ENCODE peak calls at places on chromosomes 3 and 15, in four cellular contexts. One of them, this sample, is unnamed.

GRCh38 chr3:123818921-123819429 is 65.2 kb downstream of the MYLK start:
- DNase-seq in GM12878: no peak
- DNase-seq in SK-N-SH: no peak
- DNase-seq in K562: no peak
- DNase-seq in this sample: peak

GRCh38 chr3:156533205-156533604 is 21.7 kb downstream of the SSR3 start:
- DNase-seq in GM12878: no peak
- DNase-seq in SK-N-SH: no peak
- DNase-seq in K562: no peak
- DNase-seq in this sample: peak

GRCh38 chr15:76107169-76107568 is 47.4 kb downstream of the TMEM266 start:
- DNase-seq in GM12878: no peak
- DNase-seq in SK-N-SH: no peak
- DNase-seq in K562: no peak
- DNase-seq in this sample: no peak

GRCh38 chr15:75729304-75730069 is 16.8 kb upstream of the CSPG4 start:
- DNase-seq in GM12878: no peak
- DNase-seq in SK-N-SH: no peak
- DNase-seq in K562: no peak
- DNase-seq in this sample: no peak

GRCh38 chr3:42667096-42667522 is 13.6 kb downstream of the ZBTB47 start:
- DNase-seq in GM12878: no peak
- DNase-seq in SK-N-SH: peak
- DNase-seq in K562: no peak
- DNase-seq in this sample: no peak

GRCh38 chr15:59522988-59523461 is 85.0 kb downstream of the FAM81A start:
- DNase-seq in GM12878: no peak
- DNase-seq in SK-N-SH: no peak
- DNase-seq in K562: no peak
- DNase-seq in this sample: no peak

GRCh38 chr15:63877713-63878271 is 44.0 kb upstream of the HERC1 start:
- DNase-seq in GM12878: no peak
- DNase-seq in SK-N-SH: no peak
- DNase-seq in K562: no peak
- DNase-seq in this sample: no peak

GRCh38 chr3:178676077-178676476 is 139.8 kb downstream of the KCNMB2 start:
- DNase-seq in GM12878: no peak
- DNase-seq in SK-N-SH: no peak
- DNase-seq in K562: no peak
- DNase-seq in this sample: no peak

GRCh38 chr15:40930430-40931299 is 1.5 kb downstream of the DLL4 start:
- DNase-seq in GM12878: no peak
- DNase-seq in SK-N-SH: peak
- DNase-seq in K562: peak
- DNase-seq in this sample: peak

GRCh38 chr3:18740631-18741583 is 315.8 kb upstream of the SATB1 start:
- DNase-seq in GM12878: peak
- DNase-seq in SK-N-SH: no peak
- DNase-seq in K562: no peak
- DNase-seq in this sample: no peak

GRCh38 chr15:61101543-61101942 is 127.6 kb downstream of the RORA start:
- DNase-seq in GM12878: no peak
- DNase-seq in SK-N-SH: no peak
- DNase-seq in K562: no peak
- DNase-seq in this sample: no peak

GRCh38 chr3:138187296-138188012 is at the start of gene ARMC8:
- DNase-seq in GM12878: no peak
- DNase-seq in SK-N-SH: peak
- DNase-seq in K562: peak
- DNase-seq in this sample: peak
- TF ChIP-seq NFIC in GM12878: no peak
- TF ChIP-seq NFIC in SK-N-SH: peak
- TF ChIP-seq NFIC in K562: peak
- TF ChIP-seq NFIC in this sample: peak

DNA sequence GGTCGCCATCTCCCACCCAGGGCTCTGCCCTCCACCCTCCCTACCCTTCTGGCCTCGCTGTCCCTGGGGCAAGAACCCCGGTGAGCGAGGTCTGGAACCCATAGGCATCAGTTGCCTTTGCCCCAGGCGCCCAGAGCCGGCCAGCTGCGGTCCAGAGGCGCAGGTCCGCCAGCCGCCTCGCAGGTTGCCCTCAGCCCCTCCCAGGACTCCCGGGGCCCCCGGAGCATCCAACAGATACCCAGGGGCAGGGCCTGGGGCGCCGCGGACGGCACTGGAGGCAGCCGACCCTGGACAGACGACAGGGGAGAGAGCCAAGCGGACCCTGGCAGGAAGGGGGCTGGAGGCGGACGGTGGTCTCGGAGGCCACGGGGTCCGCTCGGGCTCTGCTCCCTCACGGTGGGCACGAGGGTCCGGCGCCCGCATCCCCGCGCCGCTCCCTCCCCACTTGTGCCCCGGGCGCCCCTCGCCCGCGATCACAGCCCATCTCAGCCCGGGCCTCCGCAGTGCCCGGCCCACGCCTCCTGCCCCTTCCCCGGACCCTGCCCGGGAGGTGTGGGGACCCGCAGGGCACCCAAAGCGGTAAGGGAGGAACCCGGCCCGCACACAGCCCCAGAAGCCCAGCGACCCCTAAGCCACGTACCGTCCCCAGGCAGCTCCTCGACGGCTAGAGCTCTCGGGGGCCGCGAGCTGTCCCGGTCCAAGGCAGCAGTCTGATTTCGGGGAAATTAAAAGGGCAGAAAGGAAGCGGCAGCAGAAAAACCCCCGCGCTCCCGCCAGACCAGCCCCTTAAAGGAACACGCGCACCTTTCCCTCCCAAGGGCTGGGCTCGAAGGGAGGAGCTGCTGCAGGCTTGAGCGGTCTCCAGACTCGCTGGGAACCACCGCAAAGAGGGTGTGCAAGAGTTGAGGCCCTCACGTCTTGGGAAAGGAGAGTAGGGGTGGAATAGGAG is at the start of gene HAPLN3:
- DNase-seq in GM12878: no peak
- DNase-seq in SK-N-SH: peak
- DNase-seq in K562: no peak
- DNase-seq in this sample: no peak
- TF ChIP-seq NFIC in GM12878: no peak
- TF ChIP-seq NFIC in SK-N-SH: no peak
- TF ChIP-seq NFIC in K562: no peak
- TF ChIP-seq NFIC in this sample: no peak

GRCh38 chr15:36658321-36658720 is 78.9 kb downstream of the CDIN1 start:
- DNase-seq in GM12878: no peak
- DNase-seq in SK-N-SH: no peak
- DNase-seq in K562: no peak
- DNase-seq in this sample: no peak
- TF ChIP-seq NFIC in GM12878: no peak
- TF ChIP-seq NFIC in SK-N-SH: peak
- TF ChIP-seq NFIC in K562: no peak
- TF ChIP-seq NFIC in this sample: no peak

GRCh38 chr3:63617391-63617790 is 35.1 kb upstream of the SNTN start:
- DNase-seq in GM12878: no peak
- DNase-seq in SK-N-SH: no peak
- DNase-seq in K562: no peak
- DNase-seq in this sample: no peak

GRCh38 chr3:63609408-63609807 is 43.1 kb upstream of the SNTN start:
- DNase-seq in GM12878: no peak
- DNase-seq in SK-N-SH: no peak
- DNase-seq in K562: no peak
- DNase-seq in this sample: no peak

GRCh38 chr3:63611382-63611781 is 41.1 kb upstream of the SNTN start:
- DNase-seq in GM12878: no peak
- DNase-seq in SK-N-SH: no peak
- DNase-seq in K562: no peak
- DNase-seq in this sample: no peak

GRCh38 chr3:63609834-63610233 is 42.6 kb upstream of the SNTN start:
- DNase-seq in GM12878: no peak
- DNase-seq in SK-N-SH: no peak
- DNase-seq in K562: no peak
- DNase-seq in this sample: no peak

DNA sequence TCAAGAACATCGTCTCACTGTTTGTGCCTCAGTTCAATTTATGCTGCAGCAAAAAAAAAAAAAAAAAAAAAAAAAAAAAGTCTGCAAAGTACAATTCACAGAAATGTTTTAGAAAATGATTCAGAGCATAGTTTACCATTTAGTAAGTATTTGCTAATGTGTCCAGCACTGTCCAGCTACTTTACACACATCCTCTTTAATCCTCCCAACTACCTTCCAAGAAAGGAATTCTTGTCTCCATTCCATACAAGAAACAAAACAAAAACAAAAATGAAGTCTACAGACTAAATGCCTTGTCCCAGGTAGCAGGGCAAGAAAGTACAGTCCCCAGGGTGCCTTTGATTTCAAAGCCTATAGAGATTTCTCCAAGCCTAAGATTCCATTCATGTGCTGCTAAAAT is 38.9 kb upstream of the SNTN start:
- DNase-seq in GM12878: no peak
- DNase-seq in SK-N-SH: no peak
- DNase-seq in K562: no peak
- DNase-seq in this sample: no peak
- TF ChIP-seq NFIC in GM12878: no peak
- TF ChIP-seq NFIC in SK-N-SH: no peak
- TF ChIP-seq NFIC in K562: no peak
- TF ChIP-seq NFIC in this sample: no peak

This sample was measured in HepG2.